ENCODE peak calls at places on chromosome 17, in eight cellular contexts. F is WTC11, O is type B pancreatic cell, W is right lobe of liver, Y is A549, Q is omental fat pad, S is neural crest cell, J is ovary. A is an unnamed sample.

GRCh38 chr17:69287168-69287567 is 39.8 kb downstream of the ABCA5 start:
- DNase-seq in W (no peak), S (no peak), F (no peak), J (no peak), Y (peak), O (no peak), Q (no peak), A (no peak)

GRCh38 chr17:4623249-4623648 is 18.2 kb downstream of the ALOX15 start:
- DNase-seq in F (no peak), O (no peak), Y (no peak), S (no peak), J (no peak), Q (no peak), W (no peak), A (no peak)

GRCh38 chr17:81456091-81456490 is 56.5 kb downstream of the ACTG1 start:
- DNase-seq in Y (no peak), F (no peak), S (no peak), Q (no peak), J (no peak), O (no peak), W (no peak), A (no peak)

GRCh38 chr17:65627892-65628622 is 66.6 kb upstream of the AXIN2 start:
- DNase-seq in Y (peak), W (no peak), F (no peak), O (no peak), J (peak), Q (no peak), S (no peak), A (no peak)

GRCh38 chr17:28394717-28395116 is 11.3 kb downstream of the SLC46A1 start:
- DNase-seq in Y (no peak), O (no peak), S (no peak), F (no peak), W (no peak), J (no peak), Q (no peak), A (no peak)

GRCh38 chr17:32588982-32589381 is 102.2 kb downstream of the CDK5R1 start:
- DNase-seq in S (no peak), W (no peak), J (no peak), Y (peak), O (no peak), Q (no peak), F (peak), A (no peak)

GRCh38 chr17:74972107-74972972 is at the start of gene HID1:
- DNase-seq in Q (no peak), S (peak), O (peak), Y (peak), F (peak), J (peak), W (no peak), A (no peak)

GRCh38 chr17:41937970-41938851 is 7.8 kb downstream of the ODAD4 start:
- DNase-seq in W (peak), S (no peak), Q (no peak), F (no peak), Y (no peak), O (no peak), J (no peak), A (no peak)

DNA sequence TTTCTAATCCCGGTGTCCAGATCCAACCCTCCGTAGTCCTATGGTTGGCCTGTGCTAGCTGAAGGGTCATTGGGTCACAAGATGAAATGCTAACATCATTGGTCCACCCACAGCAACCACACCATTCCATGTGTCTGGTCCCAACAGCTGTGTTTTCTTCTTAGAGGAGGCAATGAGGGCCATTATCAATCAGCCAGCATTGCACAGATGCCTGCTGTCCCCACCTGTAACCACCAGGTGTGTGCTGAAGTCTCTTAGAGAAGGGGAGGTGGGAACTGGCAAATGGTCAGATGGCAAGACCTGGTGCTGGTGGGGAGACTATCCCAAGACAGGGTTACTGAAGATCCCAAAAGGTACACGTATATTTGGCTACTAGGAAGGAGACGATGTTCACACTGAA is 37.4 kb downstream of the HIC1 start:
- DNase-seq in O (no peak), Y (no peak), S (no peak), W (no peak), F (peak), J (no peak), Q (no peak), A (no peak)
- TF ChIP-seq CTCF in O (peak), Y (no peak), S (no peak), W (no peak), F (no peak), J (no peak), Q (no peak), A (no peak)

DNA sequence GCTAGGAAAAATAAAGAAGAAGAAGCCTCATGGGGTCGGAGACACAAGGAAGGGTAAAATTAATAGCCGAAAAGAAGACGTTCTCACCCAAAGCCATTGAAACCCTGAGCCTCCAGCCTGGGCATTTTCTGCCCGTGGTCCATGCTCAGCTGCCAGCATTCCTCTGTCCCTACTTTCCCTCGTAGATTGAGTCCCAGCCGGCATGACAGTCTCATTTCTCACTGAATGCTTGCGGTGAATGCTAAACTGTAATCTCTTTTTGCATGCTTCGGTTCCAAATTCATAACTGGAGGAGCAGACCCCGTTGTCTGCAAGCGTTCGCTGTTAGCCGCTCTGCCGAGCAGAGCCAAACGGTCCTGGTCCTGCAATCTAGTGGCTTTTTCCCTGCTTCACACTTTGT is 54.0 kb upstream of the COX10 start:
- DNase-seq in O (no peak), W (no peak), S (no peak), Y (no peak), F (no peak), Q (no peak), J (no peak), A (no peak)
- TF ChIP-seq CTCF in O (no peak), W (no peak), S (no peak), Y (no peak), F (no peak), Q (no peak), J (no peak), A (no peak)

GRCh38 chr17:55458287-55458900 is 36.8 kb upstream of the MMD start:
- DNase-seq in J (no peak), Y (no peak), S (no peak), F (no peak), W (no peak), O (no peak), Q (no peak), A (no peak)
- TF ChIP-seq CTCF in J (no peak), Y (no peak), S (no peak), F (no peak), W (no peak), O (no peak), Q (no peak), A (no peak)

GRCh38 chr17:35981908-35982330 is 622 bp upstream of the CCL16 start:
- DNase-seq in J (no peak), W (peak), S (no peak), Y (no peak), O (peak), Q (no peak), F (peak), A (no peak)
- TF ChIP-seq CTCF in J (no peak), W (peak), S (peak), Y (no peak), O (peak), Q (no peak), F (no peak), A (no peak)

GRCh38 chr17:14268264-14268663 is 31.6 kb upstream of the CDRT15 start:
- DNase-seq in J (no peak), F (no peak), Q (no peak), W (no peak), Y (no peak), S (no peak), O (no peak), A (no peak)
- TF ChIP-seq CTCF in J (no peak), F (no peak), Q (no peak), W (peak), Y (no peak), S (no peak), O (no peak), A (no peak)

GRCh38 chr17:54971147-54971546 is 2.6 kb downstream of the STXBP4 start:
- DNase-seq in O (no peak), W (no peak), S (no peak), J (no peak), Y (no peak), F (no peak), Q (no peak), A (no peak)

GRCh38 chr17:54969658-54970572 is 1.4 kb downstream of the STXBP4 start:
- DNase-seq in F (no peak), J (no peak), W (no peak), O (no peak), Q (no peak), S (no peak), Y (no peak), A (no peak)

GRCh38 chr17:54968954-54969400 is 412 bp downstream of the STXBP4 start:
- DNase-seq in O (no peak), J (no peak), W (no peak), Q (no peak), Y (no peak), S (no peak), F (no peak), A (no peak)

GRCh38 chr17:54968259-54968953 is at the start of the genes COX11 and STXBP4:
- DNase-seq in Y (peak), Q (peak), O (peak), F (peak), S (peak), W (peak), J (peak), A (peak)

GRCh38 chr17:54967621-54968258 is 714 bp downstream of the COX11 start:
- DNase-seq in Q (no peak), Y (peak), S (no peak), W (peak), J (no peak), F (no peak), O (no peak), A (no peak)
- TF ChIP-seq CTCF in Q (no peak), Y (peak), S (no peak), W (no peak), J (no peak), F (no peak), O (no peak), A (no peak)

A was measured in chondrocyte.